ENCODE peak calls at places on chromosomes 1 and 21, in eight cellular contexts. B is stomach, J is adrenal gland, D is heart left ventricle, R is A549, H is lower leg skin, S is spleen, T is H54. K is an unnamed sample.
A peak's percentile ranks its signal among the peaks of the same experiment; 100 is the strongest.

GRCh38 chr1:50995651-50996050 is 25.6 kb downstream of the CDKN2C start:
- DNase-seq in D (no peak), J (no peak), H (no peak), S (no peak), R (no peak), B (no peak), T (no peak), K (no peak)

GRCh38 chr1:87109012-87109411 is 194.6 kb downstream of the HS2ST1 start:
- DNase-seq in H (no peak), S (no peak), J (no peak), T (no peak), R (no peak), D (no peak), B (no peak), K (no peak)

GRCh38 chr1:202038688-202039346 is 28.4 kb downstream of the ELF3 start:
- DNase-seq in S (no peak), H (no peak), R (no peak), T (no peak), D (no peak), B (no peak), J (no peak), K (no peak)

GRCh38 chr1:924619-925323 is 1.0 kb downstream of the SAMD11 start:
- DNase-seq in D (no peak), T (no peak), B (peak; percentile 59), S (no peak), J (no peak), H (no peak), R (peak; percentile 71), K (no peak)

GRCh38 chr1:196459383-196459782 is 148.9 kb downstream of the KCNT2 start:
- DNase-seq in J (no peak), T (no peak), H (no peak), B (no peak), R (no peak), D (no peak), S (no peak), K (no peak)

GRCh38 chr1:158496379-158496778 is 24.4 kb downstream of the OR10R2 start:
- DNase-seq in B (no peak), H (no peak), S (no peak), D (no peak), T (no peak), R (peak; percentile 7), J (no peak), K (no peak)

GRCh38 chr1:84995484-84996334 is 1.2 kb downstream of the MCOLN2 start:
- DNase-seq in S (no peak), J (no peak), D (no peak), T (no peak), H (no peak), B (no peak), R (no peak), K (no peak)

GRCh38 chr1:178495158-178495557 is 1.6 kb downstream of the CLEC20A start:
- DNase-seq in R (no peak), D (no peak), J (no peak), T (no peak), H (no peak), S (no peak), B (no peak), K (no peak)

GRCh38 chr1:209797978-209798639 is 7.8 kb downstream of the IRF6 start:
- DNase-seq in D (no peak), S (no peak), R (no peak), T (no peak), B (no peak), J (no peak), H (no peak), K (no peak)

GRCh38 chr1:81550753-81551152 is 250.0 kb upstream of the ADGRL2 start:
- DNase-seq in T (no peak), B (no peak), S (no peak), D (no peak), H (no peak), R (no peak), J (no peak), K (no peak)

GRCh38 chr1:107964397-107965111 is 426 bp downstream of the VAV3 start:
- DNase-seq in H (peak; percentile 84), T (no peak), D (peak; percentile 23), R (peak; percentile 3), S (peak; percentile 88), J (no peak), B (peak; percentile 37), K (peak; percentile 65)

GRCh38 chr1:201624741-201625646 is 86.1 kb downstream of the NAV1 start:
- DNase-seq in R (peak; percentile 58), B (no peak), J (no peak), H (no peak), T (peak; percentile 62), S (no peak), D (no peak), K (no peak)

GRCh38 chr21:34986561-34987533 is 62.3 kb downstream of the RUNX1 start:
- DNase-seq in B (no peak), D (no peak), R (no peak), S (no peak), J (no peak), H (no peak), T (peak; percentile 68), K (no peak)

GRCh38 chr1:164380893-164381292 is 178.1 kb upstream of the PBX1 start:
- DNase-seq in S (no peak), H (no peak), J (peak; percentile 21), R (no peak), T (no peak), D (no peak), B (no peak), K (no peak)

GRCh38 chr1:109351457-109351856 is 44.6 kb upstream of the MYBPHL start:
- DNase-seq in H (no peak), R (no peak), J (no peak), T (no peak), D (no peak), B (no peak), S (no peak), K (no peak)

GRCh38 chr1:54332781-54333585 is 73.2 kb downstream of the SSBP3 start:
- DNase-seq in B (no peak), H (no peak), J (peak; percentile 46), S (no peak), D (peak; percentile 71), R (no peak), T (no peak), K (no peak)

DNA sequence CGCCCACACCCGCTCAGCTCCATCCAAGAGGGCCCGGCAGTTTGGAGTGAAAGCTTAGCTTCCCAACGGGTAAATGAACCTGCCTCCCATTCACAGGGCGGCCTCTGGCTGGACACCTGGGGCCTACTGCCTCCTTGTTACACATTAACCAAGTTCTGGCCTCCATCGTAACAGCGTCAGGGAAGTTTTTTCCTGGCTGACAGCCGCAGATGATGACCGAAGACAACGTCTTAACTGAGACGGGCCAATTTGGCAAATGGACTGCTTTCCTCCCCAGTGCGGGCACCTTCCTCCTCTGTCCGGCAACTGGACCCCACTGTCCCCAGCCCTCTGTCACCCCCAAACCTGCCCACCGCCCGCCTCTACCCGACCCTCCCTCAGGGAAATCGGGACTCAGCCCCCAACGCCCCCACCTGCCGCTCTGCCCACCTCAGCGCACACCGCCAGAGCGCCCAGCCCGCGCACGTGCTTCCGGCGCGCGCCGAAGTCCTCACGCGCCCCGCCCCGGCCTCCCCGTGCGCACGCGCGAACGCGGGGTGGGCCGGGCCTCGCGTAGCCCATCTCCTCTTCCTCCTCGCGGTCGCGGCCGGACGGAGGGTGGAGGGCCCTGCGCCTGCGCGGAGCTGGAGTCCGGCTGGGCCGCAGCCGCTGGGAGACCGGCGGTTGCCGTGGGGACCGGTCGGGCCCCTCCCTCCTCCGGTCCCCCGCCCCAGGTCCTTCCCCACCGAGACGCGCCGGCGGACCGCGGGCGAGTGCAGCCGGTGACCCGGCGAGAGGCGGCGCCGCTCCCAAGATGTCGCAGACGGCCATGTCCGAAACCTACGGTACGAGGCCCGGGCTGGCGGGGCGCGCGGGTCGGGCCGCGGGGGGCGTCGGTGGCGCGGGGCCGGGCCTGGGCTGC is at the start of gene RAB4A:
- DNase-seq in D (peak; percentile 89), S (peak; percentile 96), T (peak; percentile 91), B (peak; percentile 91), R (peak; percentile 93), J (peak; percentile 88), H (peak; percentile 94), K (peak; percentile 87)
- TF ChIP-seq POLR2A in D (peak; percentile 81), S (no peak), T (peak; percentile 82), B (no peak), R (peak; percentile 80), J (no peak), H (no peak), K (peak; percentile 66)

DNA sequence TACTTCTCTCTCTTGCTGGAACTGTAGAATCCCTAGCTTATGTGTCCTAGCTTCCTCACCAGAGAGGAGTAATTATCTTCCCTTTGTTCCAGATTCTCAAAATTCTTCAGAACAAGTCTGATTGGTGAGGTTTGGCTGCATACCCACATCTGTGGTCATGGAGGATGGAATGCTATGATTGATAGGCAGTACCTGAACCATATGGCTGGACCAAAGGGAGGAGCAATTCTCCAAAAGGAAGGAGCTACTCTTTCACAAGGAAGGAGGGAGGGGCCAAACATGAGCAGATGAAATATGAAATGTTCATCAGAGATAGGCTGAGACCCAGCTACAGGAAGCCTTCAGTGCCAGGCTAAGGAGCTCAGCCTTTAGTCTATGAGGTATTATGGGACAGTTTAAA is 4.9 kb upstream of the RNF19B start:
- DNase-seq in B (no peak), S (no peak), T (no peak), J (no peak), D (no peak), R (no peak), H (no peak), K (no peak)
- TF ChIP-seq POLR2A in B (no peak), S (no peak), T (no peak), J (no peak), D (no peak), R (no peak), H (no peak), K (no peak)

DNA sequence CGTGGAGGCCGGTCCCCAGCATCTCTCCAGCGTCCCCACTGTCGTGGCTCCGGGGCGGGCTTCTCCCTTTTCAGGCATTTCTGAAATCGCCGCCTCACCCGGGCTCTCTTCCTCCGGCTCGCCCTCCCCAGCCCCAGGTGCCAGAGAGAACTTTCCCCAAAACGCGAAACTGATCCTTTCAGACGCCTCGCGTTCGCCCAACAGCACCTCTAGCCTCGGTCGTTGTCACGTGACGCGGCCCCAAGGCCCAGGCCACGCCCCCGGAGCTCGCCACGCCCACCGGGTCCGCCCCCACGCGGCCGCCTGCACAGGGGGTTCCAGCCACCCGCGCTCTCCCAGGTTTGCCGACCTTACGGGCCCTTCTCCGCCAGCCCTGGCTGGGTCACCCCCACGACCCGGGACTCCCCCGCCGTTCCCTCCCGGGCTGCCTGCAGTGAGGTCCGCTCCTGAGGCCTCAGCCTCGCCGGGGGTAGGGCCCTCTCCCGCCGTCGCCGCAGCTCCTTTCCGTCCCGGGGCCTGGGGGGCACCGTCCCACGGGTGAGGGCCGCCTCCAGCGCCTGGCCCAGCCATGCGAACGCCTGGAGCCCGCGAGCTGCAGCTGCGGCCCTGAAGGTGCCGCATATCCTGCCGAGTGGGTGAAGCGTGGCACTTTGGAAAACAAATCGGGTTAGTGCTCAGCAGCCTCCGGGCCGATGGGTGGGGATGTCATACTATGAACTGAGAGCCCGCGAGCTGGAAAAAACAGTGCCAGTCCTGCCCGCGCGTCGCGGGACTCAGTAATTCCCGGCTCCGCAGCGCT is 21.0 kb downstream of the H3-3A start:
- DNase-seq in H (peak; percentile 98), J (peak; percentile 90), R (peak; percentile 87), T (peak; percentile 95), B (peak; percentile 93), D (peak; percentile 92), S (peak; percentile 97), K (peak; percentile 95)
- TF ChIP-seq POLR2A in H (no peak), J (no peak), R (peak; percentile 59), T (peak; percentile 73), B (no peak), D (peak; percentile 44), S (no peak), K (no peak)

DNA sequence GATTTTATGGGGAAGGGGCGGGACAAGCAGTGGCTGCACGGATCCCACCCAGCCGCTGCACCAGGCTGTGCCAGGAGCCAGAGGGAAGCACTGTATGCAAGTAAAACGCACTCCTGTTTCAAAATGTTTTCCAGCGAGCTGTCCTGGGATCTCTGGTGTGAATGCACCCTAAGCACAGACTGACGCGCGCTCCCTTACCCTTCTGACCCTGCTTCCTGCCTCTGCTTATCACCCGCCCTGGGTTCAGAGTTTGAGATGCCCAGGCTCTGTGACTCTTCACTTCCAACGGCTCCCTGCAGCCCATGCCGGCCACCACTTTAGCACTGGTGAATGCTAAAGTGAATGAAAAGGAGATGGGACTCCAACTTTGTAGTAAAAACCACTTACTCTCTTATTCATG is 131.2 kb downstream of the RHOU start:
- DNase-seq in S (no peak), T (no peak), B (no peak), R (peak; percentile 25), H (peak; percentile 26), J (no peak), D (no peak), K (no peak)
- TF ChIP-seq POLR2A in S (no peak), T (no peak), B (no peak), R (no peak), H (no peak), J (no peak), D (no peak), K (no peak)